ENCODE peak calls at places on chromosomes 1 and 21, in four cellular contexts. C is H1, O is K562, F is GM12892. L is an unnamed sample.

GRCh38 chr1:16977377-16977776 is 3.0 kb downstream of the MFAP2 start:
- DNase-seq in C (no peak), O (no peak), F (no peak), L (no peak)

GRCh38 chr1:92951141-92951582 is 10.1 kb downstream of the DIPK1A start:
- DNase-seq in C (no peak), O (no peak), F (no peak), L (no peak)

GRCh38 chr1:50666849-50667248 is 243.6 kb upstream of the DMRTA2 start:
- DNase-seq in C (no peak), O (no peak), F (no peak), L (no peak)

GRCh38 chr1:241419986-241420385 is 63.0 kb upstream of the RGS7 start:
- DNase-seq in C (no peak), O (no peak), F (no peak), L (no peak)

GRCh38 chr1:154753426-154753825 is 116.7 kb downstream of the KCNN3 start:
- DNase-seq in C (no peak), O (no peak), F (no peak), L (no peak)

GRCh38 chr1:243950166-243950565 is 100.1 kb upstream of the AKT3 start:
- DNase-seq in C (no peak), O (no peak), F (no peak), L (no peak)

GRCh38 chr21:37871121-37871862 is 45.0 kb downstream of the KCNJ6 start:
- DNase-seq in C (no peak), O (no peak), F (no peak), L (no peak)

GRCh38 chr1:113870778-113871177 is 734 bp downstream of the PTPN22 start:
- DNase-seq in C (no peak), O (no peak), F (no peak), L (no peak)

GRCh38 chr1:45326627-45327591 is at the start of gene HPDL:
- DNase-seq in C (peak), O (peak), F (peak), L (peak)

GRCh38 chr1:111030590-111030989 is 66.9 kb upstream of the LRIF1 start:
- DNase-seq in C (no peak), O (peak), F (no peak), L (no peak)

GRCh38 chr1:183000563-183000962 is 22.7 kb upstream of the LAMC1 start:
- DNase-seq in C (no peak), O (no peak), F (no peak), L (no peak)

GRCh38 chr1:59232209-59232608 is 64.7 kb upstream of the FGGY start:
- DNase-seq in C (no peak), O (no peak), F (no peak), L (no peak)

GRCh38 chr1:169151338-169151837 is 44.9 kb downstream of the ATP1B1 start:
- DNase-seq in C (no peak), O (no peak), F (no peak), L (no peak)

GRCh38 chr1:110087812-110088738 is 17.6 kb upstream of the ALX3 start:
- DNase-seq in C (no peak), O (peak), F (peak), L (peak)

GRCh38 chr1:226370144-226370923 is 37.6 kb downstream of the PARP1 start:
- DNase-seq in C (no peak), O (no peak), F (peak), L (peak)

GRCh38 chr21:35168702-35169101 is 119.6 kb upstream of the RUNX1 start:
- DNase-seq in C (no peak), O (no peak), F (no peak), L (no peak)

GRCh38 chr1:244815600-244816099 is 19.8 kb upstream of the COX20 start:
- DNase-seq in C (peak), O (no peak), F (no peak), L (no peak)

GRCh38 chr21:43018519-43018918 is 44.2 kb downstream of the PKNOX1 start:
- DNase-seq in C (no peak), O (no peak), F (no peak), L (no peak)

DNA sequence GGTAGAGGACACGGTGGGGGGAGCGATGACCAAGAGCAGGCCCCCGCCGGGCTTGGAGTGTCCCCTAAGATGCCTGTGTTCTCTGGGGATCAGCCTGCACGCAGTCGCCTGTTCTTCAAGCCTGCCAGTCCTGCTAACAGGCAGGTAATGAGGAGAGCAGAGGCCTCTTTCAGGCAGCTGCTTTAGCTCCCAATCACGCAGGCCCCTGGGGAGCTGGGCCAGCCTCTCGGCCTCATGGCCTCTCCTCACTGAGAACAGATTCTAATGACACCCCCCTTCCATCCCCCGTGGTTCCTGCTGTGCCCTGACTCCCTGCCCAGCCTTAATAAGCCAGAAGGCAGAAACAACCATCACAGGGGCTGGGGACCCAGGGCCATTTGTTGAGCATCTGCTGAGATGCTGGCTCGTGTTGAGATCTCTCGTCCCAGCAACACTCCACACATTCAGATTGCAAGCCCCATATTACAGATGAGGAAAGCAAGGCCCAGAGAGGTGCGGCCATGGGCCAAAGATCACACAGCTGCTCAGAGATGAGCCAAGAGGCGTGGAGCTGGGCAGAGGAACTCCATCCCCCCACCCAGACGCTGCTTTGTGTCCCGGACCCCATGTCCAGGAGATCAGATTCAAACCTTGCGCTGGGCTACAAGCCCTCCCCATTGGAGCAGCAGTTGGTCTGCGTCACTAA is 71.6 kb upstream of the CASZ1 start:
- DNase-seq in C (no peak), O (no peak), F (no peak), L (no peak)
- TF ChIP-seq TAF1 in C (no peak), O (no peak), F (no peak), L (no peak)

GRCh38 chr1:54327386-54328116 is 78.6 kb downstream of the SSBP3 start:
- DNase-seq in C (no peak), O (peak), F (no peak), L (no peak)

GRCh38 chr1:54324750-54325704 is 81.2 kb downstream of the SSBP3 start:
- DNase-seq in C (no peak), O (no peak), F (no peak), L (no peak)

GRCh38 chr1:54326577-54327385 is 79.4 kb downstream of the SSBP3 start:
- DNase-seq in C (no peak), O (no peak), F (no peak), L (no peak)

GRCh38 chr1:54324031-54324654 is 82.1 kb downstream of the SSBP3 start:
- DNase-seq in C (no peak), O (peak), F (no peak), L (no peak)

DNA sequence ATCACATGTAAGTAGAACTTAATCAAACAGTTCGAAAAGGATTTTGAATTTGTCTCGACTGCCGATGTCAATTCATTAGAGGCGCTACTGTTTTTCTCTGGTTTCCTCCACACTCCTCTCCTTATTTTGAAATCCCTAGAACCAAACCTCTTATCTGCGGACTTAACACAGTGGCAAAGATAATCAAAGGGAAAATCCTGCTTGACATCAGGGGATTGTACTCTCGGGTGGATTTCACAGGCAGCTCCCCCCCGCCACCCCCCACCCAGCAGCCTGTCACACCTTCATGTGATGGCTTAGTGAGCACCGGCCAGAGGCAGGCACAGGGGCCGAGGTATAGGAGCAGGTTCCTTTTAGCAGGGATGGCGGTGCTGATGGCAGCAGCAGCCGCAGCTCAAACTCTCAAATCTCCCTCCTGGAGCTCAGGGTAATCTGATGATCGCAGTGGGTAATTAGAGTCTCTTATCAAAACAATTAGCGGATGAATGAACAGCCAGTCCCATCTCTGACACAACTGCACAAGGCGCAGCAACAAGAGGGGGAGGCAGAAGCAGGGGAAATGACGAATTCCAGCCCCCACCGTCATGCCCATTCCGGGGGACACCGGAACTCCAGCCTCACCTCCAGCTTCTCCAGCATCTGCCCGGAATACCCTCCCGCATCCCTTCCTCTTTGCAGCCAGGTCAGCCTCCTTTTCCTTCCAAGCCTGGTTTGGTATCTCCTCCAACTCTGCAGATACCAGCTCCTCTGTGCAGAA is 80.3 kb downstream of the SSBP3 start:
- DNase-seq in C (no peak), O (no peak), F (no peak), L (no peak)
- TF ChIP-seq TAF1 in C (no peak), O (no peak), F (no peak), L (no peak)

GRCh38 chr1:236150972-236151371 is 8.6 kb downstream of the GPR137B start:
- DNase-seq in C (no peak), O (no peak), F (no peak), L (no peak)

GRCh38 chr1:236150291-236150940 is 8.1 kb downstream of the GPR137B start:
- DNase-seq in C (no peak), O (no peak), F (no peak), L (no peak)

GRCh38 chr1:236149003-236149595 is 6.8 kb downstream of the GPR137B start:
- DNase-seq in C (no peak), O (no peak), F (no peak), L (no peak)

GRCh38 chr1:236148471-236148847 is 6.1 kb downstream of the GPR137B start:
- DNase-seq in C (no peak), O (no peak), F (no peak), L (no peak)

DNA sequence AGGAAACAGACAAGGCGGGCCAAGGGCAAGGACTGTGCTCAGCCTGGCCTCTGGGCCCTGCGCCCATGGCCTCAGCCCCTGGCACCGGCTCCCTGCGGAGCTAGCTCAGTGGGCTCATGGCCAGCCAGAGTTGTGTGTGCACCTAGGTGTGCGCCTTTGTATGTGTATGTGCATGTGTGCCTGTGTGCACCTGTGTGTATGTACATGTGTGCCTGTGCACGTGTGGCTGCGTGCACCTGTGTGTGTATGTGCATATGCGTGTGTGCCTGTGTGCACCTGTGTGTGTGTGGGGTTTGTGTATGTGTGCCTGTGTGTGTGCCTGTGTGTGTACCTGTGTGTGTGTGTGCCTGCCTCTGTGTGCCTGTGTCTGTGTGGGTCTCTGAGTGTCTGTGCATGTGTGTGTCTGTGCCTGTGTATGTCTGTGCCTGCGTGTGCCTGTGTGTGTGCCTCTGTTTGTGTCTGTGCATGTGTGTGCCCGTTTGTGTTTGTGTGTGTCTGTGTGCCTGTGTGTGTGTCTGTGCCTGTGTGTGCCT is 7.4 kb downstream of the GPR137B start:
- DNase-seq in C (no peak), O (no peak), F (no peak), L (no peak)
- TF ChIP-seq TAF1 in C (no peak), O (no peak), F (no peak), L (no peak)

GRCh38 chr1:206719169-206719839 is 34.6 kb downstream of the MAPKAPK2 start:
- DNase-seq in C (no peak), O (no peak), F (no peak), L (no peak)

GRCh38 chr1:206721454-206721853 is 36.7 kb downstream of the MAPKAPK2 start:
- DNase-seq in C (no peak), O (no peak), F (no peak), L (no peak)

GRCh38 chr1:206725053-206725963 is 40.6 kb downstream of the MAPKAPK2 start:
- DNase-seq in C (no peak), O (peak), F (no peak), L (peak)

GRCh38 chr1:206723500-206724472 is 39.1 kb downstream of the MAPKAPK2 start:
- DNase-seq in C (no peak), O (no peak), F (no peak), L (no peak)

DNA sequence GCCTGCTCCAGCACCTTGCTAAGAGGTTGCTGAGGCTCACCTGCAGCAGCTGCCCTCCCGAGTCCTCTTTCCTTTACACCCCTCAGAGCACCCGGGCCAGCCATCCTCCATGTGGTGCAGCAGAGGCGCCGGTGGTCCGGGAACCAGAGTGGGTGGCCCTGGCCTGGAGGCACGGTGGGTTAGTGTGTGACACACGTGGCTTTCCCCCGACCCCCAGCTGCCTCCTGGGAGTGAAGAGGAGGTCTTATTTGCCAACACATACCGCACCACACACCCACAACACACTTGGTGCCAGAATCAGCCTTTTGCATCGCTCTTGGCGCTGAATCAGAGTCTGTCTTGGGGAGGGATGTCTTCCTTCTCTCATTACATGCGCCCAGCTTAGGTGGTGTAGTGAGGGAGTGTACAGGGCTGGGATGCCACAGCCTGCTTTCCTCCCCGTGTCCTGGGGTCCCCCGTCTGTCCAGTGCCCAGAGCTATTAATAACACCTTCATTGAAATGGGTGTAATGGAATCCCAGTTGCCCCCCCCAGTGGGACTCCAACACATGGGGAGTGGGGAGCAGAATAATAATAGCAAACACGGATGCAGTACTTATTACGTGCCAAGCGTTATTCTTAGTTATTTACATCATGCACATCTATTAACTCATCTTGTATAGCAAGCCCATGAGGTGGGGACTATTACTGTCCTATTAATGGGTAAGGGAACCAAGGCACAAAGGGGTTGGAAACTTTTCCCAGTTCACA is 38.2 kb downstream of the MAPKAPK2 start:
- DNase-seq in C (no peak), O (no peak), F (no peak), L (no peak)
- TF ChIP-seq TAF1 in C (no peak), O (no peak), F (no peak), L (no peak)

DNA sequence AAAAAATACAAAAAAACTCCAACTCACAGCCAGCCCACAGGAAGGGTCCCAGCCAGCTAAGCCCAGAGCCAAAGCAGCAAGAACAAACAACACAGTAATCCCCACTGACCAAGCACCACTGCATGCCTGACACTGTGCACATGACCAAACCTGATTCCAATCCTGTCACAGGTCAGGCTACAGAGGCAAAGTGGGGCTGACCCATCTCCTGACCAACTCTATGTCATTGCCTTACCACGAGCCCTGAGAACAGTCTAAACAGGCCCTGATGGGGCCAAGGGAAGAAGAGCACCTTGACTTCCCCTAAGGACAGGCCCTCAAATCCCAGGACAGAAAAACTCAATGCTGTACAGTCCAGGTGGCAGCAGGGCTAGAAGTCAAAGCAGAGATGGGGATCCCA is 2.4 kb downstream of the LSS start:
- DNase-seq in C (no peak), O (no peak), F (no peak), L (no peak)
- TF ChIP-seq TAF1 in C (no peak), O (no peak), F (no peak), L (no peak)

L was measured in GM12891.